ENCODE peak calls at places on chromosomes 16 and 17, in six cellular contexts. One of them, this sample, is unnamed.
A peak's percentile ranks its signal among the peaks of the same experiment; 100 is the strongest.

GRCh38 chr17:81437221-81437651 is 42.0 kb downstream of the BAHCC1 start:
- DNase-seq in GM12878: no peak
- DNase-seq in GM23338: no peak
- DNase-seq in H1: no peak
- DNase-seq in HepG2: no peak
- DNase-seq in WTC11: no peak
- DNase-seq in this sample: no peak

GRCh38 chr17:5444209-5444608 is 5.3 kb upstream of the C1QBP start:
- DNase-seq in WTC11: no peak
- DNase-seq in H1: no peak
- DNase-seq in GM12878: no peak
- DNase-seq in GM23338: no peak
- DNase-seq in HepG2: no peak
- DNase-seq in this sample: no peak

GRCh38 chr17:61385869-61386245 is 13.8 kb upstream of the TBX2 start:
- DNase-seq in GM12878: no peak
- DNase-seq in GM23338: no peak
- DNase-seq in WTC11: no peak
- DNase-seq in H1: no peak
- DNase-seq in HepG2: no peak
- DNase-seq in this sample: no peak

GRCh38 chr16:50367777-50368409 is 895 bp downstream of the BRD7 start:
- DNase-seq in GM23338: peak; percentile 33
- DNase-seq in H1: no peak
- DNase-seq in WTC11: no peak
- DNase-seq in GM12878: no peak
- DNase-seq in HepG2: no peak
- DNase-seq in this sample: no peak

GRCh38 chr17:7914771-7915610 is 1.1 kb downstream of the RNF227 start:
- DNase-seq in WTC11: no peak
- DNase-seq in GM23338: no peak
- DNase-seq in HepG2: no peak
- DNase-seq in H1: no peak
- DNase-seq in GM12878: no peak
- DNase-seq in this sample: no peak

GRCh38 chr16:66150691-66151090 is 215.8 kb upstream of the CDH5 start:
- DNase-seq in HepG2: no peak
- DNase-seq in GM12878: no peak
- DNase-seq in H1: no peak
- DNase-seq in GM23338: no peak
- DNase-seq in WTC11: no peak
- DNase-seq in this sample: no peak

GRCh38 chr16:66720766-66721165 is 24.2 kb upstream of the CMTM4 start:
- DNase-seq in H1: no peak
- DNase-seq in WTC11: no peak
- DNase-seq in GM23338: no peak
- DNase-seq in GM12878: no peak
- DNase-seq in HepG2: no peak
- DNase-seq in this sample: no peak

GRCh38 chr16:65062736-65063583 is 58.9 kb downstream of the CDH11 start:
- DNase-seq in H1: no peak
- DNase-seq in GM12878: no peak
- DNase-seq in HepG2: no peak
- DNase-seq in WTC11: no peak
- DNase-seq in GM23338: no peak
- DNase-seq in this sample: no peak

GRCh38 chr16:30802971-30803370 is 16.0 kb upstream of the ZNF629 start:
- DNase-seq in GM12878: no peak
- DNase-seq in H1: no peak
- DNase-seq in WTC11: no peak
- DNase-seq in GM23338: no peak
- DNase-seq in HepG2: no peak
- DNase-seq in this sample: no peak

GRCh38 chr16:53991181-53992056 is 287.5 kb downstream of the FTO start:
- DNase-seq in H1: no peak
- DNase-seq in WTC11: no peak
- DNase-seq in HepG2: peak; percentile 70
- DNase-seq in GM12878: no peak
- DNase-seq in GM23338: peak; percentile 12
- DNase-seq in this sample: no peak

GRCh38 chr16:89282523-89282922 is 65.0 kb downstream of the ZNF778 start:
- DNase-seq in H1: no peak
- DNase-seq in WTC11: no peak
- DNase-seq in GM23338: no peak
- DNase-seq in GM12878: no peak
- DNase-seq in HepG2: no peak
- DNase-seq in this sample: no peak

GRCh38 chr17:4001048-4001590 is 36.9 kb upstream of the ATP2A3 start:
- DNase-seq in H1: no peak
- DNase-seq in WTC11: no peak
- DNase-seq in GM23338: no peak
- DNase-seq in HepG2: no peak
- DNase-seq in GM12878: no peak
- DNase-seq in this sample: no peak

GRCh38 chr16:79625738-79626137 is 25.2 kb upstream of the MAF start:
- DNase-seq in GM23338: no peak
- DNase-seq in HepG2: no peak
- DNase-seq in WTC11: no peak
- DNase-seq in GM12878: no peak
- DNase-seq in H1: no peak
- DNase-seq in this sample: no peak

GRCh38 chr17:2122641-2123302 is 67.9 kb downstream of the HIC1 start:
- DNase-seq in WTC11: peak; percentile 27
- DNase-seq in HepG2: no peak
- DNase-seq in GM23338: peak; percentile 25
- DNase-seq in H1: no peak
- DNase-seq in GM12878: no peak
- DNase-seq in this sample: no peak

GRCh38 chr17:21263351-21263750 is 10.1 kb upstream of the NATD1 start:
- DNase-seq in GM12878: no peak
- DNase-seq in H1: no peak
- DNase-seq in GM23338: no peak
- DNase-seq in HepG2: no peak
- DNase-seq in WTC11: no peak
- DNase-seq in this sample: no peak

GRCh38 chr16:83244057-83244456 is 563.7 kb upstream of the HSBP1 start:
- DNase-seq in H1: no peak
- DNase-seq in GM23338: no peak
- DNase-seq in HepG2: no peak
- DNase-seq in WTC11: no peak
- DNase-seq in GM12878: no peak
- DNase-seq in this sample: no peak

GRCh38 chr17:29151567-29151966 is 28.6 kb downstream of the MYO18A start:
- DNase-seq in GM23338: no peak
- DNase-seq in H1: no peak
- DNase-seq in HepG2: peak; percentile 94
- DNase-seq in WTC11: no peak
- DNase-seq in GM12878: no peak
- DNase-seq in this sample: no peak

GRCh38 chr17:55072910-55073309 is 104.3 kb downstream of the STXBP4 start:
- DNase-seq in GM23338: no peak
- DNase-seq in GM12878: no peak
- DNase-seq in H1: no peak
- DNase-seq in WTC11: no peak
- DNase-seq in HepG2: no peak
- DNase-seq in this sample: no peak

GRCh38 chr17:19270347-19270950 is 33.3 kb downstream of the EPN2 start:
- DNase-seq in H1: no peak
- DNase-seq in GM23338: peak; percentile 53
- DNase-seq in HepG2: no peak
- DNase-seq in GM12878: no peak
- DNase-seq in WTC11: peak; percentile 30
- DNase-seq in this sample: no peak

GRCh38 chr17:49996121-49996494 is 1.1 kb upstream of the DLX3 start:
- DNase-seq in H1: no peak
- DNase-seq in HepG2: no peak
- DNase-seq in GM23338: no peak
- DNase-seq in WTC11: no peak
- DNase-seq in GM12878: no peak
- DNase-seq in this sample: peak; percentile 9

GRCh38 chr16:75218256-75219076 is at the start of gene CTRB1:
- DNase-seq in GM23338: no peak
- DNase-seq in WTC11: no peak
- DNase-seq in GM12878: no peak
- DNase-seq in HepG2: no peak
- DNase-seq in H1: no peak
- DNase-seq in this sample: no peak

GRCh38 chr16:28915181-28915580 is 9.9 kb downstream of the RABEP2 start:
- DNase-seq in HepG2: no peak
- DNase-seq in GM12878: no peak
- DNase-seq in GM23338: no peak
- DNase-seq in WTC11: no peak
- DNase-seq in H1: no peak
- DNase-seq in this sample: no peak

GRCh38 chr16:81042821-81043220 is 7.2 kb downstream of the ATMIN start:
- DNase-seq in H1: no peak
- DNase-seq in GM23338: no peak
- DNase-seq in WTC11: no peak
- DNase-seq in HepG2: peak; percentile 16
- DNase-seq in GM12878: no peak
- DNase-seq in this sample: no peak

GRCh38 chr17:14395255-14395654 is 94.4 kb downstream of the HS3ST3B1 start:
- DNase-seq in H1: no peak
- DNase-seq in WTC11: no peak
- DNase-seq in GM12878: no peak
- DNase-seq in HepG2: no peak
- DNase-seq in GM23338: no peak
- DNase-seq in this sample: no peak

GRCh38 chr16:57538235-57538711 is 1.9 kb upstream of the CCDC102A start:
- DNase-seq in WTC11: no peak
- DNase-seq in HepG2: no peak
- DNase-seq in H1: no peak
- DNase-seq in GM12878: no peak
- DNase-seq in GM23338: no peak
- DNase-seq in this sample: no peak

GRCh38 chr16:85461814-85462404 is 151.2 kb upstream of the GSE1 start:
- DNase-seq in WTC11: peak; percentile 73
- DNase-seq in HepG2: no peak
- DNase-seq in GM23338: peak; percentile 80
- DNase-seq in GM12878: no peak
- DNase-seq in H1: no peak
- DNase-seq in this sample: peak; percentile 91

GRCh38 chr17:39016193-39017153 is 49.3 kb upstream of the FBXO47 start:
- DNase-seq in GM23338: no peak
- DNase-seq in HepG2: no peak
- DNase-seq in WTC11: no peak
- DNase-seq in GM12878: no peak
- DNase-seq in H1: no peak
- DNase-seq in this sample: no peak
- TF ChIP-seq CREB1 in GM23338: no peak
- TF ChIP-seq CREB1 in HepG2: no peak
- TF ChIP-seq CREB1 in WTC11: no peak
- TF ChIP-seq CREB1 in GM12878: no peak
- TF ChIP-seq CREB1 in H1: no peak
- TF ChIP-seq CREB1 in this sample: no peak

DNA sequence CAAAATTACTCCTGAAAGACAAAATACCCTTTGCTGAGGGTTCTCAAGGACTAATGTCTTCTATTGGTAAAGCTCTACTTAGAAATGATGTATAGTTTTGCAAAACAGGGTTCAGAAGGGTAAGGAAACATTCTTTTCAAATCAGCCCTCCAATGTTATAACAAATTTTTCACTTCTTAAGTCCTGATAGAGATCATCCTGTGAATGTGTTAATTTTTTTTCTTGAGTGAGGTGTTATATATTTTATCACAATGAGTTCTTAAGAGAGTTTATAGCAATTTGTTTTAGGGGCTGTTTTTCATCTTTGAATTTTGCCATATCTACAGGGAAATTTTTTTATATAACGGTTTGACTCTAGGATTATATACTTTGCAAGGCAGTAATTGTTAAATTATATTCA is 29.5 kb downstream of the CYB5B start:
- DNase-seq in H1: no peak
- DNase-seq in GM12878: no peak
- DNase-seq in HepG2: no peak
- DNase-seq in GM23338: no peak
- DNase-seq in WTC11: no peak
- DNase-seq in this sample: no peak
- TF ChIP-seq CREB1 in H1: no peak
- TF ChIP-seq CREB1 in GM12878: no peak
- TF ChIP-seq CREB1 in HepG2: no peak
- TF ChIP-seq CREB1 in GM23338: no peak
- TF ChIP-seq CREB1 in WTC11: no peak
- TF ChIP-seq CREB1 in this sample: no peak

GRCh38 chr17:58564971-58565370 is 50.5 kb upstream of the MTMR4 start:
- DNase-seq in HepG2: no peak
- DNase-seq in H1: no peak
- DNase-seq in WTC11: no peak
- DNase-seq in GM23338: no peak
- DNase-seq in GM12878: no peak
- DNase-seq in this sample: no peak

GRCh38 chr17:58570758-58571157 is 56.3 kb upstream of the MTMR4 start:
- DNase-seq in GM12878: no peak
- DNase-seq in H1: no peak
- DNase-seq in GM23338: no peak
- DNase-seq in HepG2: no peak
- DNase-seq in WTC11: no peak
- DNase-seq in this sample: no peak

GRCh38 chr17:58569216-58569615 is 54.8 kb upstream of the MTMR4 start:
- DNase-seq in GM23338: no peak
- DNase-seq in HepG2: no peak
- DNase-seq in H1: no peak
- DNase-seq in WTC11: no peak
- DNase-seq in GM12878: no peak
- DNase-seq in this sample: no peak

GRCh38 chr17:58565389-58566311 is 51.2 kb upstream of the MTMR4 start:
- DNase-seq in GM12878: no peak
- DNase-seq in HepG2: no peak
- DNase-seq in WTC11: peak; percentile 16
- DNase-seq in H1: peak; percentile 29
- DNase-seq in GM23338: peak; percentile 69
- DNase-seq in this sample: no peak

GRCh38 chr17:58568050-58568830 is 53.8 kb upstream of the MTMR4 start:
- DNase-seq in GM23338: peak; percentile 32
- DNase-seq in HepG2: no peak
- DNase-seq in H1: no peak
- DNase-seq in GM12878: no peak
- DNase-seq in WTC11: no peak
- DNase-seq in this sample: no peak
- TF ChIP-seq CREB1 in GM23338: no peak
- TF ChIP-seq CREB1 in HepG2: no peak
- TF ChIP-seq CREB1 in H1: no peak
- TF ChIP-seq CREB1 in GM12878: no peak
- TF ChIP-seq CREB1 in WTC11: no peak
- TF ChIP-seq CREB1 in this sample: no peak

DNA sequence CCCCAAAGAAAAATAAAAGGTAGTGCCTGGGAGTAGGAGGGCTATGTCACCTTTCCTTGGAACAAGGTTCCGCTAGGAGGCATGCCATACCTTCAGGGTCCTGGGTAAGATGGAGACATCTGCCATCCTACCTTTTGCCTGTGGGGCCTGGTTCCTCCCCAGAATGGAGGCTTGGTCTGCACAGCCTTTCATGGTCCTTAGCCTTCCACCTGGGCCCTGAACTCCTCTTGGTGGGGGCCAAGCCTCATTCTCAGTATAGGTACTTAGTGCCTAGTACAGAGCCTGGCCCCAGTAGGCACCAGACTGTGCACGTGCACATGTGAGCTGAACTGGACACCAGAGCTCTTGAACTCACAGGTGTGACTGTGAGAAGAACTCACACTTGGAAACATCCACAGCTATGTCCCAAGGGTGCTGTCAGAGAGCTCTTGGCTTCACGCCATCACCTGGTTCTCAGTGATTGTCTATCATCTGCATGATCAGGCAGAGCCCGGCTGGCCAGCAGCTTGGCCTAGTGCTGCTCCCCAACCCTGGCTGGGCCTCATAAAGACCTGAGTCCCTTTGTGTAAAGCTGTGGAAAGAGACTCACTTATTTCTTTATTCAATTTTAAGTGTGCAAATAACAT is 143.2 kb downstream of the SOCS1 start:
- DNase-seq in WTC11: no peak
- DNase-seq in HepG2: no peak
- DNase-seq in H1: no peak
- DNase-seq in GM23338: no peak
- DNase-seq in GM12878: peak; percentile 79
- DNase-seq in this sample: peak; percentile 75
- TF ChIP-seq CREB1 in WTC11: no peak
- TF ChIP-seq CREB1 in HepG2: no peak
- TF ChIP-seq CREB1 in H1: no peak
- TF ChIP-seq CREB1 in GM23338: no peak
- TF ChIP-seq CREB1 in GM12878: no peak
- TF ChIP-seq CREB1 in this sample: no peak